ENCODE peak calls at places on chromosomes 6 and 20, in six cellular contexts. One of them, this sample, is unnamed.
A peak's percentile ranks its signal among the peaks of the same experiment; 100 is the strongest.

GRCh38 chr6:106254636-106255035 is 70.9 kb downstream of the ATG5 start:
- DNase-seq in lower lobe of right lung: no peak
- DNase-seq in astrocyte: peak; percentile 45
- DNase-seq in WERI-Rb-1: no peak
- DNase-seq in foreskin fibroblast: peak; percentile 80
- DNase-seq in neural progenitor cell: no peak
- DNase-seq in this sample: peak; percentile 62

GRCh38 chr20:18783385-18783959 is 30.1 kb upstream of the SCP2D1 start:
- DNase-seq in astrocyte: no peak
- DNase-seq in lower lobe of right lung: no peak
- DNase-seq in neural progenitor cell: no peak
- DNase-seq in WERI-Rb-1: no peak
- DNase-seq in foreskin fibroblast: no peak
- DNase-seq in this sample: no peak

GRCh38 chr6:142893088-142893487 is 51.9 kb downstream of the HIVEP2 start:
- DNase-seq in lower lobe of right lung: no peak
- DNase-seq in foreskin fibroblast: peak; percentile 66
- DNase-seq in neural progenitor cell: no peak
- DNase-seq in WERI-Rb-1: no peak
- DNase-seq in astrocyte: peak; percentile 59
- DNase-seq in this sample: peak; percentile 75

GRCh38 chr6:143958839-143959399 is 49.1 kb downstream of the PLAGL1 start:
- DNase-seq in neural progenitor cell: peak; percentile 95
- DNase-seq in foreskin fibroblast: no peak
- DNase-seq in astrocyte: no peak
- DNase-seq in lower lobe of right lung: no peak
- DNase-seq in WERI-Rb-1: no peak
- DNase-seq in this sample: no peak

GRCh38 chr20:7362601-7363000 is 577.7 kb downstream of the HAO1 start:
- DNase-seq in foreskin fibroblast: no peak
- DNase-seq in WERI-Rb-1: no peak
- DNase-seq in neural progenitor cell: no peak
- DNase-seq in astrocyte: no peak
- DNase-seq in lower lobe of right lung: no peak
- DNase-seq in this sample: no peak

GRCh38 chr6:105482227-105482839 is 79.5 kb upstream of the PREP start:
- DNase-seq in neural progenitor cell: no peak
- DNase-seq in lower lobe of right lung: no peak
- DNase-seq in WERI-Rb-1: peak; percentile 32
- DNase-seq in foreskin fibroblast: peak; percentile 31
- DNase-seq in astrocyte: no peak
- DNase-seq in this sample: peak; percentile 66

GRCh38 chr20:17684077-17684888 is 2.2 kb upstream of the RRBP1 start:
- DNase-seq in lower lobe of right lung: no peak
- DNase-seq in WERI-Rb-1: no peak
- DNase-seq in foreskin fibroblast: no peak
- DNase-seq in neural progenitor cell: no peak
- DNase-seq in astrocyte: no peak
- DNase-seq in this sample: no peak

GRCh38 chr6:11236351-11236750 is 3.9 kb upstream of the NEDD9 start:
- DNase-seq in foreskin fibroblast: peak; percentile 26
- DNase-seq in WERI-Rb-1: no peak
- DNase-seq in astrocyte: no peak
- DNase-seq in neural progenitor cell: no peak
- DNase-seq in lower lobe of right lung: no peak
- DNase-seq in this sample: no peak

GRCh38 chr6:43402819-43403218 is 24.5 kb upstream of the ABCC10 start:
- DNase-seq in neural progenitor cell: no peak
- DNase-seq in lower lobe of right lung: no peak
- DNase-seq in foreskin fibroblast: no peak
- DNase-seq in WERI-Rb-1: peak; percentile 47
- DNase-seq in astrocyte: no peak
- DNase-seq in this sample: no peak

GRCh38 chr6:119368917-119369316 is 19.4 kb upstream of the MAN1A1 start:
- DNase-seq in WERI-Rb-1: no peak
- DNase-seq in lower lobe of right lung: no peak
- DNase-seq in foreskin fibroblast: no peak
- DNase-seq in neural progenitor cell: no peak
- DNase-seq in astrocyte: no peak
- DNase-seq in this sample: no peak

GRCh38 chr6:16674666-16675392 is 86.4 kb downstream of the ATXN1 start:
- DNase-seq in foreskin fibroblast: peak; percentile 69
- DNase-seq in neural progenitor cell: no peak
- DNase-seq in WERI-Rb-1: no peak
- DNase-seq in lower lobe of right lung: no peak
- DNase-seq in astrocyte: peak; percentile 81
- DNase-seq in this sample: peak; percentile 67

GRCh38 chr6:9795880-9796279 is 619.0 kb downstream of the TFAP2A start:
- DNase-seq in astrocyte: no peak
- DNase-seq in neural progenitor cell: no peak
- DNase-seq in lower lobe of right lung: no peak
- DNase-seq in WERI-Rb-1: no peak
- DNase-seq in foreskin fibroblast: no peak
- DNase-seq in this sample: no peak

GRCh38 chr6:23319560-23319959 is 750.2 kb downstream of the HDGFL1 start:
- DNase-seq in lower lobe of right lung: no peak
- DNase-seq in astrocyte: no peak
- DNase-seq in neural progenitor cell: no peak
- DNase-seq in WERI-Rb-1: no peak
- DNase-seq in foreskin fibroblast: no peak
- DNase-seq in this sample: no peak

GRCh38 chr20:8854566-8854965 is 214.3 kb upstream of the PLCB4 start:
- DNase-seq in lower lobe of right lung: peak; percentile 43
- DNase-seq in neural progenitor cell: peak; percentile 10
- DNase-seq in astrocyte: peak; percentile 46
- DNase-seq in WERI-Rb-1: no peak
- DNase-seq in foreskin fibroblast: peak; percentile 72
- DNase-seq in this sample: peak; percentile 79

GRCh38 chr6:493840-494239 is 102.3 kb downstream of the IRF4 start:
- DNase-seq in lower lobe of right lung: no peak
- DNase-seq in neural progenitor cell: no peak
- DNase-seq in foreskin fibroblast: no peak
- DNase-seq in astrocyte: no peak
- DNase-seq in WERI-Rb-1: no peak
- DNase-seq in this sample: no peak

GRCh38 chr6:106546322-106547052 is 82.8 kb downstream of the RTN4IP1 start:
- DNase-seq in WERI-Rb-1: no peak
- DNase-seq in foreskin fibroblast: peak; percentile 91
- DNase-seq in astrocyte: peak; percentile 78
- DNase-seq in lower lobe of right lung: no peak
- DNase-seq in neural progenitor cell: no peak
- DNase-seq in this sample: peak; percentile 90

GRCh38 chr6:35148167-35148741 is 7.1 kb upstream of the TCP11 start:
- DNase-seq in lower lobe of right lung: no peak
- DNase-seq in WERI-Rb-1: no peak
- DNase-seq in neural progenitor cell: peak; percentile 95
- DNase-seq in foreskin fibroblast: peak; percentile 65
- DNase-seq in astrocyte: peak; percentile 54
- DNase-seq in this sample: peak; percentile 57

GRCh38 chr6:11194399-11195274 is 37.8 kb downstream of the NEDD9 start:
- DNase-seq in foreskin fibroblast: peak; percentile 53
- DNase-seq in lower lobe of right lung: no peak
- DNase-seq in astrocyte: peak; percentile 89
- DNase-seq in WERI-Rb-1: no peak
- DNase-seq in neural progenitor cell: peak; percentile 44
- DNase-seq in this sample: peak; percentile 80

GRCh38 chr6:161218222-161218621 is 55.6 kb downstream of the AGPAT4 start:
- DNase-seq in lower lobe of right lung: no peak
- DNase-seq in neural progenitor cell: no peak
- DNase-seq in WERI-Rb-1: no peak
- DNase-seq in foreskin fibroblast: no peak
- DNase-seq in astrocyte: no peak
- DNase-seq in this sample: no peak
- TF ChIP-seq CTCF in lower lobe of right lung: no peak
- TF ChIP-seq CTCF in neural progenitor cell: no peak
- TF ChIP-seq CTCF in WERI-Rb-1: peak; percentile 1
- TF ChIP-seq CTCF in foreskin fibroblast: peak; percentile 6
- TF ChIP-seq CTCF in astrocyte: no peak
- TF ChIP-seq CTCF in this sample: no peak

GRCh38 chr6:7311171-7311570 is 1.8 kb downstream of the SSR1 start:
- DNase-seq in astrocyte: no peak
- DNase-seq in foreskin fibroblast: no peak
- DNase-seq in neural progenitor cell: no peak
- DNase-seq in WERI-Rb-1: no peak
- DNase-seq in lower lobe of right lung: no peak
- DNase-seq in this sample: peak; percentile 32
- H3K4me3 ChIP-seq in astrocyte: peak overlapping the region; percentile 87
- H3K4me3 ChIP-seq in foreskin fibroblast: peak overlapping the region; percentile 87
- H3K4me3 ChIP-seq in neural progenitor cell: peak overlapping the region; percentile 89
- H3K4me3 ChIP-seq in WERI-Rb-1: no peak overlapping the region
- H3K4me3 ChIP-seq in lower lobe of right lung: no peak overlapping the region
- H3K4me3 ChIP-seq in this sample: peak overlapping the region; percentile 98

DNA sequence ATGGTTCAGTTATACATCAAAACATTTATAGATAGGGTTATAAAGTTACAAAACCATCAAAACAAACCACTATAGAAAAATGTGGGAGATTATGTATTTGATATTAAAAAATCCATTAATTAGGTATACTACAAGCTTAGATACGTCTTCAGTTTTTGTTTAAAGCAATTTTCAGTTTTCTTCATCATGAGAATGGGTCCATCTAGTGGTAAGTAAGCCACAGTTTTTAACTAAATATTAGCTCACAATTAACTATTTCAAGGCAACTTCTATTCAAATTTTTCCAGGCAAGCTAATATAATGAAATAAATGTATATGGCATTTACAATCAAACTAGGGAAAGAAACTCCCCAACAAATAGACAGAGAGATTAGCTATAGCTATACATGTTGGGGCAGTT is 44.4 kb downstream of the RNGTT start:
- DNase-seq in WERI-Rb-1: no peak
- DNase-seq in lower lobe of right lung: no peak
- DNase-seq in astrocyte: no peak
- DNase-seq in neural progenitor cell: no peak
- DNase-seq in foreskin fibroblast: no peak
- DNase-seq in this sample: peak; percentile 25
- TF ChIP-seq CTCF in WERI-Rb-1: no peak
- TF ChIP-seq CTCF in lower lobe of right lung: no peak
- TF ChIP-seq CTCF in astrocyte: peak; percentile 26
- TF ChIP-seq CTCF in neural progenitor cell: peak; percentile 29
- TF ChIP-seq CTCF in foreskin fibroblast: no peak
- TF ChIP-seq CTCF in this sample: peak; percentile 35

GRCh38 chr20:61753196-61753942 is 312.3 kb downstream of the TAF4 start:
- DNase-seq in astrocyte: peak; percentile 88
- DNase-seq in WERI-Rb-1: no peak
- DNase-seq in neural progenitor cell: no peak
- DNase-seq in lower lobe of right lung: peak; percentile 8
- DNase-seq in foreskin fibroblast: peak; percentile 17
- DNase-seq in this sample: peak; percentile 37
- H3K4me3 ChIP-seq in astrocyte: peak overlapping the region; percentile 2
- H3K4me3 ChIP-seq in WERI-Rb-1: no peak overlapping the region
- H3K4me3 ChIP-seq in neural progenitor cell: no peak overlapping the region
- H3K4me3 ChIP-seq in lower lobe of right lung: no peak overlapping the region
- H3K4me3 ChIP-seq in foreskin fibroblast: no peak overlapping the region
- H3K4me3 ChIP-seq in this sample: no peak overlapping the region

This sample was measured in fibroblast of the aortic adventitia.